ENCODE peak calls at places on chromosomes 6 and 20, in six cellular contexts. G, M, X, Y, V and C are unnamed samples.

GRCh38 chr6:27592481-27593199 is 119.7 kb upstream of the ZNF184 start:
- DNase-seq in G (no peak), M (no peak), X (no peak), Y (peak), V (peak), C (no peak)

GRCh38 chr6:97501875-97502274 is 218.9 kb upstream of the MMS22L start:
- DNase-seq in G (no peak), M (no peak), X (no peak), Y (no peak), V (no peak), C (no peak)

GRCh38 chr6:66328181-66328580 is 621.2 kb upstream of the EYS start:
- DNase-seq in G (no peak), M (no peak), X (no peak), Y (no peak), V (no peak), C (no peak)

GRCh38 chr6:28489366-28490190 is 26.0 kb downstream of the GPX6 start:
- DNase-seq in G (peak), M (peak), X (peak), Y (peak), V (peak), C (peak)

GRCh38 chr20:32902456-32903420 is 44.0 kb downstream of the EFCAB8 start:
- DNase-seq in G (peak), M (peak), X (peak), Y (peak), V (peak), C (no peak)

GRCh38 chr6:105994522-105995402 is 91.4 kb upstream of the PRDM1 start:
- DNase-seq in G (peak), M (peak), X (peak), Y (peak), V (peak), C (peak)

GRCh38 chr20:10984294-10984693 is 310.5 kb upstream of the JAG1 start:
- DNase-seq in G (no peak), M (no peak), X (no peak), Y (no peak), V (no peak), C (no peak)

GRCh38 chr20:61279621-61280150 is 27.6 kb downstream of the CDH4 start:
- DNase-seq in G (no peak), M (no peak), X (no peak), Y (no peak), V (no peak), C (no peak)

GRCh38 chr6:3759656-3760245 is 8.2 kb upstream of the PXDC1 start:
- DNase-seq in G (no peak), M (no peak), X (no peak), Y (no peak), V (peak), C (no peak)

GRCh38 chr6:116115781-116116180 is 10.2 kb downstream of the COL10A1 start:
- DNase-seq in G (no peak), M (no peak), X (no peak), Y (no peak), V (no peak), C (no peak)

GRCh38 chr20:12012241-12013222 is 94.8 kb downstream of the BTBD3 start:
- DNase-seq in G (peak), M (no peak), X (peak), Y (peak), V (peak), C (no peak)

GRCh38 chr6:43770417-43771209 is 602 bp downstream of the VEGFA start:
- DNase-seq in G (peak), M (peak), X (no peak), Y (peak), V (peak), C (peak)

GRCh38 chr6:107304421-107305025 is 154.8 kb downstream of the PDSS2 start:
- DNase-seq in G (no peak), M (no peak), X (no peak), Y (no peak), V (no peak), C (no peak)

GRCh38 chr6:80454197-80454596 is 347.7 kb downstream of the BCKDHB start:
- DNase-seq in G (no peak), M (no peak), X (no peak), Y (peak), V (no peak), C (no peak)

GRCh38 chr6:17741507-17741906 is 34.8 kb upstream of the NUP153 start:
- DNase-seq in G (no peak), M (no peak), X (no peak), Y (no peak), V (no peak), C (no peak)
- H3K27ac ChIP-seq in G (no peak), M (no peak), X (no peak), Y (no peak), V (no peak), C (no peak)

GRCh38 chr6:150915156-150915555 is 49.7 kb downstream of the MTHFD1L start:
- DNase-seq in G (no peak), M (no peak), X (no peak), Y (no peak), V (no peak), C (no peak)

GRCh38 chr6:150924808-150925654 is 59.5 kb downstream of the MTHFD1L start:
- DNase-seq in G (no peak), M (no peak), X (peak), Y (peak), V (peak), C (no peak)

GRCh38 chr6:150922137-150922536 is 56.6 kb downstream of the MTHFD1L start:
- DNase-seq in G (no peak), M (no peak), X (no peak), Y (no peak), V (no peak), C (no peak)

GRCh38 chr6:150915868-150916267 is 50.4 kb downstream of the MTHFD1L start:
- DNase-seq in G (no peak), M (no peak), X (no peak), Y (no peak), V (no peak), C (no peak)

DNA sequence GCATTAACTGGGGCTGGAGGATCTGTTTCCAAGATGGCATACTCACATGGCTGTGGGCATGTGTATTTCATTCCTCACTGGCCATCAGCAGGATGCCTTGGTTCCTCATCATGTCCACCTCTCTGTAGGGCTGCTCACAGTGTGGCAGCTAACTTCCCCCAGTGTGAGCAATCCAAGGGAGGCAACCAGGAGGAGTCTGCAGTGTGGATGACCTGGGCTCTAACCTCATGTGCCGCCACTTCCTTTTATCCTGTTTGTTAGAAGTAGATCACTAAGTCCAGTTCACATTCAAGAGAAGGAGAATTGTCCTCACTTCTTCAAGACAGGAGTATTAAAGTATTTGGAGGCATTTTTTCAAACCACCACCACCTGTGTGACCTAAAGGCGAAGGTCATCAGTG is 54.4 kb downstream of the MTHFD1L start:
- DNase-seq in G (no peak), M (no peak), X (no peak), Y (no peak), V (no peak), C (no peak)
- H3K4me3 ChIP-seq in G (no peak), M (no peak), X (no peak), Y (no peak), V (no peak), C (no peak)

DNA sequence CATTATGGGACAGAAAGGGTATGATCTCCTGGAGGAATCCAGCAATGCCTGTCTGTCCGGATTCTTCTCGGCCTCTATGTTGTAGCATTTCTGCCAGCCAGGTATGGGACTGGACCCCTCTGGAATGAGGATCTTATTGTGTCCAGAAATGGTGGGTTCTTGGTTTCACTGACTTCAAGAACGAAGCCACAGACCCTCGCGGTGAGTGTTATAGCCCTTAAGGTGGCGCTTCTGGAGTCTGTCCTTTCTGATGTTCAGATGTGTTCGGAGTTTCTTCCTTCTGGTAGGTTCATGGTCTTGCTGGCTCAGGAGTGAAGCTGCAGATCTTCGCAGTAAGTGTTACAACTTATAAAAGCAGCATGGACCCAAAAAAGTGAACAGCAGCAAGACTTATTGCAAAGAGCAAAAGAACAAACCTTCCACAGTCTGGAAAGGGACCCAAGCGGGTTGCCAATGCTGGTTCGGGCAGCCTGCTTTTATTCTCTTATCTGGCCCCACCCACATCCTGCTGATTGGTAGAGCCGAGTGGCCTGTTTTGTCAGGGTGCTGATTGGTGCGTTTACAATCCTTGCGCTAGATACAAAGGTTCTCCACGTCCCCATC is 62.3 kb upstream of the IER3 start:
- DNase-seq in G (no peak), M (no peak), X (no peak), Y (no peak), V (peak), C (no peak)
- TF ChIP-seq POLR2A in G (no peak), M (no peak), X (no peak), Y (no peak), V (no peak), C (no peak)

DNA sequence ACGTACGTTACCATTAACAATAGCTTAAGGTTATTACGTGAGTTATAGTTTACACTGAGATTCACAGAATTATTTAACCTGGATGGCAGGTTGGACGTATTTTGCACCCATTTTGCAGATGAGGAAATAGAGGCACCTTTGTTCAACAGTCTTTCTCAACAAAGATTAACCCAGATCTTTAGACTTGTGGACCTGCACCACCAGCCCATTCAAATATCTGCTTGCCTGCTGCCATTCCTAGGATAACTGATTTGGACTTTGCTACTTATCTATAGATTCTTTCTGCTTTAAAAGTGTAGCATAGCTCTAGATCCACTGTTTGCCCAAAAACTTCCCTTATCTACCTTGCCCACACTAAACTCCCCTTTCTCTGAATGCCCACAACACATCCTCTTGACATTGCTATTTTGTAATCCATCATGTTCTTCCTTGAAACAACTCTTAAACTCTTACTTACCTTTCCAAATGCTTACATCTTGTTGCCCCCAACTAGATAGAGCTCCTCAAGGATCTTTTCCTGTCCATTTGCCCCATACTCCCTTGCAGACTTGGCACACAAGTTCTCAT is 56.4 kb upstream of the TNFAIP3 start:
- DNase-seq in G (no peak), M (no peak), X (no peak), Y (no peak), V (no peak), C (no peak)
- H3K27ac ChIP-seq in G (no peak), M (no peak), X (peak), Y (no peak), V (peak), C (no peak)

DNA sequence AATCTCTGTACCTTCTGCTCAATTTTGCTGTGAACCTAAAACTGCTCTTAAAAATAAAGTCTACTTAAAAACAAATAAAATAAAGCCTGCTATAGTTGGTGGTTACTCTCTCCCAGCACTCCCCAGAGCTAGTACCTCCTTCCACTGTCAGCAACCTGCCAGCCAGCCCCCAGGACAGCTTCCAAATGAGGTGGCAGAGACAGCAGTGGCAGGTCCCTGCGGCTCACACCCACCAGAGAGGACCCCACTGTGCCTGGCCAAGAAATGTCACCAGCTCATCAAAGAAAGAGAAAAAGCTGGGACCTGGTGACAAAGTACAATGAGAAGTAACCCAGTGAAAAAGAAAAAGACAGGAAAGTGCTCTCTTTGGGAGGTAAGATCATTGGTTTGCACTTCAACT is 15.2 kb downstream of the APMAP start:
- DNase-seq in G (no peak), M (no peak), X (no peak), Y (no peak), V (no peak), C (no peak)
- H3K4me3 ChIP-seq in G (no peak), M (no peak), X (no peak), Y (no peak), V (no peak), C (no peak)

GRCh38 chr6:150755042-150755441 is 110.5 kb upstream of the MTHFD1L start:
- DNase-seq in G (no peak), M (no peak), X (no peak), Y (no peak), V (no peak), C (no peak)

GRCh38 chr6:150756170-150756569 is 109.3 kb upstream of the MTHFD1L start:
- DNase-seq in G (no peak), M (no peak), X (no peak), Y (peak), V (no peak), C (no peak)

GRCh38 chr6:150752409-150752808 is 113.1 kb upstream of the MTHFD1L start:
- DNase-seq in G (no peak), M (no peak), X (no peak), Y (no peak), V (no peak), C (no peak)

GRCh38 chr6:150753404-150754184 is 111.9 kb upstream of the MTHFD1L start:
- DNase-seq in G (no peak), M (no peak), X (no peak), Y (no peak), V (no peak), C (no peak)

GRCh38 chr6:150755524-150755923 is 110.0 kb upstream of the MTHFD1L start:
- DNase-seq in G (no peak), M (no peak), X (no peak), Y (no peak), V (no peak), C (no peak)
- TF ChIP-seq POLR2A in G (no peak), M (no peak), X (no peak), Y (no peak), V (no peak), C (no peak)

GRCh38 chr20:50724851-50725721 is 6.3 kb upstream of the PARD6B start:
- DNase-seq in G (peak), M (peak), X (peak), Y (no peak), V (peak), C (peak)

GRCh38 chr20:50724112-50724724 is 7.2 kb upstream of the PARD6B start:
- DNase-seq in G (no peak), M (no peak), X (no peak), Y (no peak), V (no peak), C (no peak)

GRCh38 chr20:50721881-50722281 is 9.5 kb upstream of the PARD6B start:
- DNase-seq in G (peak), M (peak), X (peak), Y (no peak), V (no peak), C (peak)

GRCh38 chr20:50722466-50723155 is 8.8 kb upstream of the PARD6B start:
- DNase-seq in G (no peak), M (no peak), X (no peak), Y (no peak), V (no peak), C (no peak)

GRCh38 chr20:50723672-50724071 is 7.7 kb upstream of the PARD6B start:
- DNase-seq in G (no peak), M (no peak), X (no peak), Y (no peak), V (no peak), C (no peak)
- H3K27ac ChIP-seq in G (no peak), M (no peak), X (peak), Y (no peak), V (peak), C (peak)

GRCh38 chr20:47354388-47354709 is 2.1 kb downstream of the ZMYND8 start:
- DNase-seq in G (no peak), M (no peak), X (no peak), Y (no peak), V (no peak), C (no peak)
- H3K4me3 ChIP-seq in G (no peak), M (no peak), X (peak), Y (no peak), V (peak), C (no peak)

DNA sequence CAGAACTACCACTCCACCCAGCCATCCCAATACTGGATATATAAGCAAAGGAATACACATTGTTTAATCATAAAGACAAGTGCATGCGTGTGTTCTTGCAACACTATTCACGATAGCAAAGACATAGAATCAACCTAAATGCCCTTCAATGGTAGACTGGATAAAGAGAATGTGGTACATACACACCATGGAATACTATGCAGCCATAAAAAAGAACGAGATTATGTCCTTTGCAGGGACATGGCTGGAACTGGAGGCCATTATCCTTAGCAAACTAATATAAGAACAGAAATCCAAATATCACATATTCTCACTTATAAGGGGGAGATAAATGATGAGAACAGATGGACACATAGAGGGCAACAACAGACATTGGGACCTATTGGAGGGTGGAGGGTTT is 156.6 kb downstream of the LRRC1 start:
- DNase-seq in G (no peak), M (no peak), X (no peak), Y (no peak), V (no peak), C (no peak)
- TF ChIP-seq POLR2A in G (no peak), M (no peak), X (no peak), Y (no peak), V (no peak), C (no peak)